ENCODE peak calls at places on chromosomes 6 and 20, in five cellular contexts. One of them, this sample, is unnamed.

GRCh38 chr6:74931567-74931966 is 274.3 kb downstream of the COL12A1 start:
- DNase-seq in activated T-helper 9 cell treated with anti-CD3 and anti-CD28 coated beads, Interleukin-2, amount 50 U/mL, for 16 hours: no peak
- DNase-seq in kidney glomerular epithelial cell: peak
- DNase-seq in NCI-H1694 treated with DMSO at 0.1 percent for 48 hours: no peak
- DNase-seq in breast epithelium: no peak
- DNase-seq in this sample: no peak

GRCh38 chr20:40689943-40690835 is 1.2 kb upstream of the MAFB start:
- DNase-seq in kidney glomerular epithelial cell: peak
- DNase-seq in NCI-H1694 treated with DMSO at 0.1 percent for 48 hours: peak
- DNase-seq in breast epithelium: peak
- DNase-seq in activated T-helper 9 cell treated with anti-CD3 and anti-CD28 coated beads, Interleukin-2, amount 50 U/mL, for 16 hours: peak
- DNase-seq in this sample: no peak

GRCh38 chr6:48736486-48737206 is 625.6 kb upstream of the PTCHD4 start:
- DNase-seq in activated T-helper 9 cell treated with anti-CD3 and anti-CD28 coated beads, Interleukin-2, amount 50 U/mL, for 16 hours: no peak
- DNase-seq in kidney glomerular epithelial cell: no peak
- DNase-seq in breast epithelium: no peak
- DNase-seq in NCI-H1694 treated with DMSO at 0.1 percent for 48 hours: no peak
- DNase-seq in this sample: no peak

GRCh38 chr6:13395272-13396237 is 67.2 kb upstream of the TBC1D7 start:
- DNase-seq in kidney glomerular epithelial cell: peak
- DNase-seq in activated T-helper 9 cell treated with anti-CD3 and anti-CD28 coated beads, Interleukin-2, amount 50 U/mL, for 16 hours: no peak
- DNase-seq in NCI-H1694 treated with DMSO at 0.1 percent for 48 hours: peak
- DNase-seq in breast epithelium: no peak
- DNase-seq in this sample: no peak

GRCh38 chr6:45049188-45049843 is 278.8 kb upstream of the RUNX2 start:
- DNase-seq in breast epithelium: no peak
- DNase-seq in kidney glomerular epithelial cell: no peak
- DNase-seq in activated T-helper 9 cell treated with anti-CD3 and anti-CD28 coated beads, Interleukin-2, amount 50 U/mL, for 16 hours: no peak
- DNase-seq in NCI-H1694 treated with DMSO at 0.1 percent for 48 hours: peak
- DNase-seq in this sample: no peak

GRCh38 chr6:53464483-53464882 is 80.4 kb downstream of the GCLC start:
- DNase-seq in activated T-helper 9 cell treated with anti-CD3 and anti-CD28 coated beads, Interleukin-2, amount 50 U/mL, for 16 hours: no peak
- DNase-seq in kidney glomerular epithelial cell: no peak
- DNase-seq in breast epithelium: no peak
- DNase-seq in NCI-H1694 treated with DMSO at 0.1 percent for 48 hours: no peak
- DNase-seq in this sample: no peak

GRCh38 chr6:47710295-47710694 is 11.9 kb downstream of the ADGRF4 start:
- DNase-seq in NCI-H1694 treated with DMSO at 0.1 percent for 48 hours: no peak
- DNase-seq in breast epithelium: no peak
- DNase-seq in activated T-helper 9 cell treated with anti-CD3 and anti-CD28 coated beads, Interleukin-2, amount 50 U/mL, for 16 hours: no peak
- DNase-seq in kidney glomerular epithelial cell: no peak
- DNase-seq in this sample: no peak

GRCh38 chr6:117613920-117614535 is 11.7 kb upstream of the GOPC start:
- DNase-seq in kidney glomerular epithelial cell: no peak
- DNase-seq in activated T-helper 9 cell treated with anti-CD3 and anti-CD28 coated beads, Interleukin-2, amount 50 U/mL, for 16 hours: no peak
- DNase-seq in NCI-H1694 treated with DMSO at 0.1 percent for 48 hours: no peak
- DNase-seq in breast epithelium: no peak
- DNase-seq in this sample: no peak

GRCh38 chr6:35188886-35189285 is 24.9 kb upstream of the SCUBE3 start:
- DNase-seq in activated T-helper 9 cell treated with anti-CD3 and anti-CD28 coated beads, Interleukin-2, amount 50 U/mL, for 16 hours: no peak
- DNase-seq in breast epithelium: no peak
- DNase-seq in kidney glomerular epithelial cell: no peak
- DNase-seq in NCI-H1694 treated with DMSO at 0.1 percent for 48 hours: no peak
- DNase-seq in this sample: no peak

GRCh38 chr6:46584586-46584985 is 68.0 kb downstream of the CYP39A1 start:
- DNase-seq in NCI-H1694 treated with DMSO at 0.1 percent for 48 hours: no peak
- DNase-seq in activated T-helper 9 cell treated with anti-CD3 and anti-CD28 coated beads, Interleukin-2, amount 50 U/mL, for 16 hours: no peak
- DNase-seq in breast epithelium: no peak
- DNase-seq in kidney glomerular epithelial cell: no peak
- DNase-seq in this sample: no peak

GRCh38 chr6:90940812-90941481 is 354.1 kb upstream of the MAP3K7 start:
- DNase-seq in breast epithelium: no peak
- DNase-seq in NCI-H1694 treated with DMSO at 0.1 percent for 48 hours: peak
- DNase-seq in kidney glomerular epithelial cell: peak
- DNase-seq in activated T-helper 9 cell treated with anti-CD3 and anti-CD28 coated beads, Interleukin-2, amount 50 U/mL, for 16 hours: no peak
- DNase-seq in this sample: no peak

GRCh38 chr6:2551705-2552104 is 199.0 kb downstream of the MYLK4 start:
- DNase-seq in NCI-H1694 treated with DMSO at 0.1 percent for 48 hours: no peak
- DNase-seq in kidney glomerular epithelial cell: no peak
- DNase-seq in activated T-helper 9 cell treated with anti-CD3 and anti-CD28 coated beads, Interleukin-2, amount 50 U/mL, for 16 hours: no peak
- DNase-seq in breast epithelium: no peak
- DNase-seq in this sample: no peak

This sample was measured in ascending aorta.